ENCODE peak calls at places on chromosome 22, in ten cellular contexts. V is activated naive CD8-positive, alpha-beta T cell treated with anti-CD3 and anti-CD28 coated beads, Interleukin-2, amount 50 U/mL, for 16 hours; L is dorsolateral prefrontal cortex; M is stomach; N is NCI-H748 treated with DMSO at 0.1 percent for 48 hours; Y is progenitor cell of endocrine pancreas; T is DMS53; X is NCI-H1436 treated with DMSO at 0.1 percent for 48 hours; A is H4; P is lung. K is an unnamed sample.

GRCh38 chr22:21025266-21025665 is 7.1 kb downstream of the SLC7A4 start:
- DNase-seq in V (no peak), L (no peak), M (no peak), N (no peak), Y (no peak), T (no peak), X (no peak), A (no peak), P (no peak), K (no peak)

GRCh38 chr22:26169312-26170111 is at the start of gene SEZ6L:
- DNase-seq in V (no peak), L (no peak), M (no peak), N (no peak), Y (peak), T (no peak), X (no peak), A (no peak), P (no peak), K (no peak)

GRCh38 chr22:22386602-22387385 is 121.7 kb downstream of the ZNF280B start:
- DNase-seq in V (no peak), L (no peak), M (no peak), N (peak), Y (no peak), T (peak), X (no peak), A (no peak), P (no peak), K (no peak)

GRCh38 chr22:37105154-37105553 is 4.4 kb downstream of the TMPRSS6 start:
- DNase-seq in V (no peak), L (no peak), M (no peak), N (no peak), Y (no peak), T (no peak), X (no peak), A (no peak), P (no peak), K (no peak)

GRCh38 chr22:29079218-29079901 is 6.5 kb downstream of the KREMEN1 start:
- DNase-seq in V (no peak), L (no peak), M (no peak), N (peak), Y (no peak), T (no peak), X (peak), A (peak), P (no peak), K (no peak)

GRCh38 chr22:39123811-39124668 is 27.0 kb downstream of the APOBEC3H start:
- DNase-seq in V (no peak), L (no peak), M (no peak), N (no peak), Y (no peak), T (no peak), X (no peak), A (no peak), P (no peak), K (no peak)

GRCh38 chr22:17587631-17588030 is 24.3 kb downstream of the SLC25A18 start:
- DNase-seq in V (no peak), L (peak), M (no peak), N (no peak), Y (no peak), T (peak), X (no peak), A (no peak), P (no peak), K (no peak)

GRCh38 chr22:49630448-49630946 is 197.2 kb downstream of the BRD1 start:
- DNase-seq in V (no peak), L (no peak), M (no peak), N (no peak), Y (no peak), T (no peak), X (no peak), A (no peak), P (no peak), K (no peak)

GRCh38 chr22:21837184-21837979 is 30.1 kb downstream of the MAPK1 start:
- DNase-seq in V (no peak), L (no peak), M (no peak), N (no peak), Y (no peak), T (no peak), X (no peak), A (peak), P (no peak), K (no peak)

GRCh38 chr22:28773461-28773867 is 969 bp downstream of the CCDC117 start:
- DNase-seq in V (no peak), L (no peak), M (no peak), N (no peak), Y (no peak), T (no peak), X (no peak), A (no peak), P (no peak), K (no peak)

GRCh38 chr22:41943661-41944209 is 3.2 kb downstream of the CENPM start:
- DNase-seq in V (no peak), L (no peak), M (peak), N (no peak), Y (no peak), T (no peak), X (no peak), A (no peak), P (no peak), K (no peak)

GRCh38 chr22:49243335-49243734 is 584.3 kb downstream of the BRD1 start:
- DNase-seq in V (no peak), L (no peak), M (no peak), N (no peak), Y (no peak), T (no peak), X (no peak), A (no peak), P (peak), K (no peak)

GRCh38 chr22:25120093-25120561 is 79.5 kb upstream of the CRYBB3 start:
- DNase-seq in V (no peak), L (no peak), M (peak), N (no peak), Y (no peak), T (peak), X (no peak), A (peak), P (no peak), K (no peak)

GRCh38 chr22:39556970-39557811 is 13.4 kb upstream of the CACNA1I start:
- DNase-seq in V (no peak), L (no peak), M (no peak), N (no peak), Y (no peak), T (peak), X (no peak), A (no peak), P (no peak), K (no peak)

GRCh38 chr22:46862418-46863324 is 100.2 kb downstream of the TBC1D22A start:
- DNase-seq in V (no peak), L (no peak), M (no peak), N (no peak), Y (no peak), T (no peak), X (no peak), A (no peak), P (no peak), K (no peak)

GRCh38 chr22:43253839-43254238 is 66.9 kb upstream of the TTLL12 start:
- DNase-seq in V (no peak), L (no peak), M (no peak), N (no peak), Y (no peak), T (no peak), X (no peak), A (no peak), P (no peak), K (no peak)

GRCh38 chr22:49833340-49834007 is 5.8 kb upstream of the BRD1 start:
- DNase-seq in V (no peak), L (no peak), M (no peak), N (no peak), Y (no peak), T (peak), X (no peak), A (no peak), P (peak), K (no peak)

GRCh38 chr22:28922540-28923244 is 39.3 kb downstream of the ZNRF3 start:
- DNase-seq in V (no peak), L (no peak), M (no peak), N (no peak), Y (no peak), T (no peak), X (no peak), A (no peak), P (no peak), K (no peak)

GRCh38 chr22:19477321-19478085 is 1.5 kb downstream of the UFD1 start:
- DNase-seq in V (no peak), L (no peak), M (no peak), N (no peak), Y (no peak), T (no peak), X (no peak), A (no peak), P (no peak), K (no peak)

GRCh38 chr22:41576877-41577276 is 12.8 kb downstream of the PMM1 start:
- DNase-seq in V (no peak), L (no peak), M (peak), N (no peak), Y (peak), T (peak), X (no peak), A (peak), P (no peak), K (no peak)

GRCh38 chr22:49046546-49047305 is 780.9 kb downstream of the BRD1 start:
- DNase-seq in V (no peak), L (no peak), M (no peak), N (peak), Y (peak), T (no peak), X (peak), A (no peak), P (no peak), K (no peak)

GRCh38 chr22:47034905-47035419 is 272.5 kb downstream of the TBC1D22A start:
- DNase-seq in V (no peak), L (no peak), M (no peak), N (no peak), Y (no peak), T (no peak), X (no peak), A (no peak), P (no peak), K (no peak)

GRCh38 chr22:30423296-30423958 is 2.1 kb upstream of the MTFP1 start:
- DNase-seq in V (peak), L (peak), M (no peak), N (peak), Y (no peak), T (peak), X (no peak), A (peak), P (peak), K (no peak)

K was measured in activated CD4-positive, CD25-positive, alpha-beta regulatory T cell treated with anti-CD3 and anti-CD28 coated beads, Interleukin-2, amount 50 U/mL, for 16 hours.